ENCODE peak calls at places on chromosomes 16 and 17, in ten cellular contexts. U, J, X, I, O, G, K, B, S and C are unnamed samples.

GRCh38 chr17:28755486-28755885 is 11.7 kb downstream of the TRAF4 start:
- DNase-seq in O (no peak), J (no peak), B (no peak), K (no peak), X (no peak), S (peak; percentile 52), U (no peak), G (no peak), I (no peak), C (no peak)

GRCh38 chr16:86034421-86034919 is 135.5 kb downstream of the IRF8 start:
- DNase-seq in G (no peak), J (no peak), S (no peak), O (no peak), B (no peak), U (no peak), I (no peak), K (no peak), X (no peak), C (no peak)

GRCh38 chr17:58985265-58985810 is 121.3 kb downstream of the TRIM37 start:
- DNase-seq in X (no peak), I (no peak), G (no peak), S (no peak), B (no peak), U (no peak), J (no peak), K (no peak), O (no peak), C (no peak)

GRCh38 chr17:40564883-40565744 is at the start of gene CCR7:
- DNase-seq in O (peak; percentile 38), U (no peak), J (peak; percentile 89), S (no peak), I (no peak), B (peak; percentile 77), X (no peak), G (no peak), K (no peak), C (peak; percentile 70)

GRCh38 chr16:28304214-28304613 is 11.9 kb downstream of the SBK1 start:
- DNase-seq in J (no peak), S (no peak), G (no peak), U (peak; percentile 48), K (no peak), X (no peak), I (peak; percentile 8), O (peak; percentile 50), B (no peak), C (no peak)

GRCh38 chr17:74780443-74781238 is 4.5 kb upstream of the NAT9 start:
- DNase-seq in O (peak; percentile 78), I (no peak), S (no peak), U (no peak), G (peak; percentile 78), X (peak; percentile 45), J (peak; percentile 75), K (no peak), B (no peak), C (peak; percentile 51)

GRCh38 chr17:73969956-73970355 is 233.5 kb upstream of the RPL38 start:
- DNase-seq in X (no peak), J (no peak), S (no peak), I (no peak), B (no peak), O (no peak), G (no peak), U (no peak), K (no peak), C (no peak)

GRCh38 chr16:78494674-78495073 is 395.2 kb downstream of the WWOX start:
- DNase-seq in O (no peak), J (no peak), X (no peak), B (no peak), G (no peak), K (no peak), U (no peak), I (no peak), S (no peak), C (no peak)

GRCh38 chr17:19724501-19725420 is 8.4 kb upstream of the SLC47A2 start:
- DNase-seq in I (no peak), G (no peak), O (peak; percentile 28), S (no peak), K (no peak), X (no peak), U (peak; percentile 75), B (no peak), J (peak; percentile 46), C (no peak)

GRCh38 chr17:41287050-41287449 is 11.6 kb downstream of the KRTAP9-7 start:
- DNase-seq in S (no peak), B (no peak), K (no peak), O (no peak), U (no peak), G (no peak), X (no peak), J (no peak), I (no peak), C (no peak)

GRCh38 chr16:88078111-88078775 is 127.0 kb downstream of the BANP start:
- DNase-seq in X (no peak), U (no peak), B (no peak), S (no peak), G (no peak), K (no peak), J (no peak), O (no peak), I (no peak), C (no peak)

GRCh38 chr17:44417553-44417952 is 28.1 kb upstream of the ITGA2B start:
- DNase-seq in X (no peak), I (peak; percentile 29), K (peak; percentile 72), U (peak; percentile 93), B (no peak), S (peak; percentile 19), O (no peak), J (no peak), G (no peak), C (no peak)

GRCh38 chr16:88678224-88678979 is 7.9 kb downstream of the SNAI3 start:
- DNase-seq in I (no peak), O (peak; percentile 71), S (no peak), X (no peak), B (no peak), G (no peak), K (no peak), J (no peak), U (no peak), C (no peak)

GRCh38 chr17:2086306-2086705 is 31.4 kb downstream of the HIC1 start:
- DNase-seq in I (no peak), B (no peak), S (no peak), G (no peak), O (no peak), J (no peak), X (no peak), K (no peak), U (no peak), C (no peak)

GRCh38 chr17:31493656-31494155 is 102.2 kb downstream of the RAB11FIP4 start:
- DNase-seq in K (no peak), U (no peak), G (no peak), S (no peak), X (no peak), I (no peak), B (no peak), O (no peak), J (peak; percentile 56), C (no peak)

GRCh38 chr16:64475627-64476351 is 646.1 kb downstream of the CDH11 start:
- DNase-seq in K (no peak), I (no peak), B (no peak), X (no peak), O (no peak), U (no peak), S (no peak), G (no peak), J (no peak), C (no peak)

GRCh38 chr17:56478836-56479447 is 114.6 kb upstream of the NOG start:
- DNase-seq in S (peak; percentile 12), I (peak; percentile 32), J (no peak), B (no peak), K (no peak), O (peak; percentile 52), X (peak; percentile 0), U (peak; percentile 35), G (peak; percentile 48), C (peak; percentile 2)

GRCh38 chr17:76266244-76266938 is 1.2 kb downstream of the UBALD2 start:
- DNase-seq in X (no peak), I (no peak), S (no peak), U (peak; percentile 60), K (no peak), O (no peak), J (peak; percentile 63), G (no peak), B (no peak), C (no peak)

GRCh38 chr16:3915438-3916250 is 35.1 kb upstream of the CREBBP start:
- DNase-seq in I (no peak), B (no peak), O (no peak), U (no peak), S (no peak), K (no peak), X (no peak), G (no peak), J (no peak), C (no peak)

GRCh38 chr16:86088287-86088686 is 189.3 kb downstream of the IRF8 start:
- DNase-seq in J (no peak), O (no peak), U (no peak), G (no peak), B (no peak), K (no peak), I (no peak), S (no peak), X (no peak), C (no peak)

GRCh38 chr16:53865492-53865863 is 161.5 kb downstream of the FTO start:
- DNase-seq in J (no peak), G (no peak), O (no peak), U (peak; percentile 71), X (no peak), S (no peak), K (peak; percentile 29), I (no peak), B (no peak), C (peak; percentile 12)

GRCh38 chr17:81400154-81400938 is 5.1 kb downstream of the BAHCC1 start:
- DNase-seq in O (peak; percentile 75), U (peak; percentile 76), J (no peak), G (no peak), K (no peak), B (no peak), X (no peak), I (peak; percentile 36), S (no peak), C (no peak)

GRCh38 chr16:78045865-78046581 is 23.7 kb downstream of the CLEC3A start:
- DNase-seq in G (peak; percentile 31), I (no peak), B (no peak), U (peak; percentile 71), J (peak; percentile 61), O (peak; percentile 94), X (no peak), K (peak; percentile 10), S (peak; percentile 18), C (no peak)

GRCh38 chr16:49649013-49649785 is 206.7 kb downstream of the ZNF423 start:
- DNase-seq in U (peak; percentile 73), K (peak; percentile 79), X (no peak), S (no peak), G (no peak), O (no peak), I (peak; percentile 51), B (no peak), J (no peak), C (no peak)

GRCh38 chr16:19876501-19877059 is 8.1 kb downstream of the GPRC5B start:
- DNase-seq in X (no peak), K (no peak), U (no peak), J (no peak), O (peak; percentile 52), B (no peak), I (no peak), S (no peak), G (no peak), C (no peak)

GRCh38 chr16:671353-672131 is 3.6 kb downstream of the RHOT2 start:
- DNase-seq in I (no peak), X (no peak), B (no peak), K (no peak), S (no peak), U (no peak), G (no peak), J (no peak), O (no peak), C (no peak)

GRCh38 chr16:71627631-71628236 is 1.8 kb downstream of the MARVELD3 start:
- DNase-seq in S (no peak), U (no peak), K (no peak), X (no peak), J (no peak), G (no peak), I (no peak), B (no peak), O (no peak), C (no peak)